ENCODE peak calls at places on chromosomes 12 and 14, in four cellular contexts. S, U, E and O are unnamed samples.
A peak's percentile ranks its signal among the peaks of the same experiment; 100 is the strongest.

GRCh38 chr14:103534576-103535061 is 5.6 kb downstream of the TRMT61A start:
- DNase-seq in S (no peak), U (no peak), E (no peak), O (no peak)

GRCh38 chr12:132069336-132069985 is 74.7 kb downstream of the DDX51 start:
- DNase-seq in S (no peak), U (no peak), E (no peak), O (no peak)

GRCh38 chr12:14314801-14315200 is 50.7 kb upstream of the ATF7IP start:
- DNase-seq in S (no peak), U (no peak), E (no peak), O (no peak)

GRCh38 chr12:30533518-30533917 is 162.2 kb downstream of the IPO8 start:
- DNase-seq in S (no peak), U (no peak), E (no peak), O (no peak)

GRCh38 chr14:65879218-65880009 is 466.9 kb downstream of the FUT8 start:
- DNase-seq in S (no peak), U (no peak), E (no peak), O (no peak)

GRCh38 chr12:122437656-122438121 is 15.2 kb upstream of the CLIP1 start:
- DNase-seq in S (no peak), U (no peak), E (peak; percentile 48), O (no peak)

GRCh38 chr14:76759589-76759988 is 1.7 kb upstream of the VASH1 start:
- DNase-seq in S (no peak), U (no peak), E (no peak), O (no peak)

GRCh38 chr14:89176090-89176757 is 240.8 kb downstream of the FOXN3 start:
- DNase-seq in S (no peak), U (no peak), E (no peak), O (no peak)

GRCh38 chr12:738712-739111 is 13.7 kb upstream of the WNK1 start:
- DNase-seq in S (no peak), U (no peak), E (no peak), O (no peak)

GRCh38 chr14:89792489-89793366 is 161.8 kb downstream of the EFCAB11 start:
- DNase-seq in S (no peak), U (no peak), E (no peak), O (no peak)

GRCh38 chr14:60238955-60239354 is 10.1 kb upstream of the PPM1A start:
- DNase-seq in S (no peak), U (no peak), E (no peak), O (no peak)

GRCh38 chr12:113244015-113244983 is 23.0 kb downstream of the TPCN1 start:
- DNase-seq in S (no peak), U (no peak), E (no peak), O (no peak)

GRCh38 chr12:28611115-28611435 is 420.8 kb downstream of the CCDC91 start:
- DNase-seq in S (no peak), U (no peak), E (no peak), O (no peak)

GRCh38 chr14:89617471-89618291 is 200.6 kb upstream of the FOXN3 start:
- DNase-seq in S (peak; percentile 41), U (peak; percentile 68), E (no peak), O (peak; percentile 54)

GRCh38 chr12:50066402-50066801 is 9.0 kb downstream of the ASIC1 start:
- DNase-seq in S (no peak), U (peak; percentile 79), E (no peak), O (no peak)

GRCh38 chr12:47741340-47741703 is 16.0 kb upstream of the ENDOU start:
- DNase-seq in S (peak; percentile 93), U (no peak), E (peak; percentile 47), O (peak; percentile 52)

GRCh38 chr14:80269338-80269935 is 58.1 kb upstream of the DIO2 start:
- DNase-seq in S (no peak), U (no peak), E (no peak), O (no peak)

GRCh38 chr14:53103941-53104340 is 49.2 kb downstream of the DDHD1 start:
- DNase-seq in S (no peak), U (no peak), E (no peak), O (no peak)

GRCh38 chr12:113461666-113462065 is 10.0 kb downstream of the LHX5 start:
- DNase-seq in S (peak; percentile 18), U (peak; percentile 82), E (no peak), O (no peak)

GRCh38 chr12:103771466-103771865 is 69.6 kb downstream of the NT5DC3 start:
- DNase-seq in S (peak; percentile 9), U (peak; percentile 82), E (peak; percentile 33), O (no peak)

GRCh38 chr12:88510841-88511240 is 69.4 kb downstream of the KITLG start:
- DNase-seq in S (no peak), U (no peak), E (no peak), O (no peak)

GRCh38 chr12:34386621-34387255 is 364.4 kb downstream of the ALG10 start:
- DNase-seq in S (no peak), U (no peak), E (no peak), O (no peak)

GRCh38 chr14:100446572-100446971 is 123.4 kb downstream of the SLC25A47 start:
- DNase-seq in S (peak; percentile 36), U (peak; percentile 88), E (no peak), O (no peak)

GRCh38 chr12:109927622-109928021 is 27.5 kb downstream of the TCHP start:
- DNase-seq in S (peak; percentile 39), U (peak; percentile 74), E (no peak), O (peak; percentile 51)

GRCh38 chr12:102879144-102879763 is 37.8 kb downstream of the PAH start:
- DNase-seq in S (peak; percentile 5), U (peak; percentile 90), E (no peak), O (no peak)

GRCh38 chr12:118342115-118342514 is 30.6 kb downstream of the TAOK3 start:
- DNase-seq in S (no peak), U (no peak), E (no peak), O (no peak)

GRCh38 chr12:53604581-53604980 is 21.6 kb downstream of the ATF7 start:
- DNase-seq in S (no peak), U (no peak), E (no peak), O (no peak)

GRCh38 chr14:68684466-68685418 is 108.1 kb downstream of the ZFP36L1 start:
- DNase-seq in S (no peak), U (no peak), E (no peak), O (no peak)

GRCh38 chr12:21776242-21776641 is 1.7 kb upstream of the KCNJ8 start:
- DNase-seq in S (no peak), U (no peak), E (no peak), O (no peak)

GRCh38 chr14:100855256-100855930 is 29.5 kb downstream of the MEG3 start:
- DNase-seq in S (no peak), U (no peak), E (no peak), O (no peak)

GRCh38 chr14:21098134-21098891 is at the start of gene ZNF219:
- DNase-seq in S (peak; percentile 65), U (peak; percentile 93), E (peak; percentile 74), O (peak; percentile 46)

GRCh38 chr14:21098892-21099595 is 589 bp upstream of the ZNF219 start:
- DNase-seq in S (no peak), U (no peak), E (no peak), O (no peak)

GRCh38 chr14:21100931-21101330 is at the start of gene TMEM253:
- DNase-seq in S (no peak), U (no peak), E (no peak), O (no peak)

GRCh38 chr14:21097616-21098133 is 780 bp downstream of the ZNF219 start:
- DNase-seq in S (no peak), U (peak; percentile 84), E (peak; percentile 43), O (no peak)

GRCh38 chr14:21099596-21099985 is 1.1 kb upstream of the ZNF219 start:
- DNase-seq in S (no peak), U (no peak), E (no peak), O (no peak)
- H3K4me1 ChIP-seq in S (peaks cover 55% of the 10 kb centered on the region), U (peaks cover 50% of the 10 kb centered on the region), E (peaks cover 3% of the 10 kb centered on the region), O (peaks cover 28% of the 10 kb centered on the region)

DNA sequence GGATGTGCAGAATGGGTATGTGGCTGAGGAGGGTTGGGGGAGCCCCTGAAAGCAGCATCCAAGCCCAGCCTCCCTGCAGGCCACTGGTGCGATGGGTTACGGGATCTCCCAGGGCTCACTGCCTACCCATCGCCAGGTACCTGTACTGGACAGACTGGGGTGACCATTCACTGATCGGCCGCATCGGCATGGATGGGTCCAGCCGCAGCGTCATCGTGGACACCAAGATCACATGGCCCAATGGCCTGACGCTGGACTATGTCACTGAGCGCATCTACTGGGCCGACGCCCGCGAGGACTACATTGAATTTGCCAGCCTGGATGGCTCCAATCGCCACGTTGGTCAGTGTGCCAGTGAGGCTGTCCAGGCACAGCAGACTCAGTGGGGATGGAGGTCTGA is 18.3 kb upstream of the NXPH4 start:
- DNase-seq in S (no peak), U (no peak), E (no peak), O (no peak)
- H3K36me3 ChIP-seq in S (no peaks in the 10 kb centered on the region), U (peaks cover 25% of the 10 kb centered on the region), E (peaks cover 4% of the 10 kb centered on the region), O (no peaks in the 10 kb centered on the region)

GRCh38 chr12:120652671-120653435 is 12.4 kb downstream of the CABP1 start:
- DNase-seq in S (no peak), U (no peak), E (no peak), O (no peak)

GRCh38 chr12:120651821-120652220 is 11.4 kb downstream of the CABP1 start:
- DNase-seq in S (no peak), U (peak; percentile 38), E (no peak), O (no peak)

GRCh38 chr12:120647375-120647755 is 6.9 kb downstream of the CABP1 start:
- DNase-seq in S (no peak), U (no peak), E (no peak), O (no peak)

GRCh38 chr12:120650249-120650690 is 9.8 kb downstream of the CABP1 start:
- DNase-seq in S (no peak), U (no peak), E (no peak), O (no peak)

DNA sequence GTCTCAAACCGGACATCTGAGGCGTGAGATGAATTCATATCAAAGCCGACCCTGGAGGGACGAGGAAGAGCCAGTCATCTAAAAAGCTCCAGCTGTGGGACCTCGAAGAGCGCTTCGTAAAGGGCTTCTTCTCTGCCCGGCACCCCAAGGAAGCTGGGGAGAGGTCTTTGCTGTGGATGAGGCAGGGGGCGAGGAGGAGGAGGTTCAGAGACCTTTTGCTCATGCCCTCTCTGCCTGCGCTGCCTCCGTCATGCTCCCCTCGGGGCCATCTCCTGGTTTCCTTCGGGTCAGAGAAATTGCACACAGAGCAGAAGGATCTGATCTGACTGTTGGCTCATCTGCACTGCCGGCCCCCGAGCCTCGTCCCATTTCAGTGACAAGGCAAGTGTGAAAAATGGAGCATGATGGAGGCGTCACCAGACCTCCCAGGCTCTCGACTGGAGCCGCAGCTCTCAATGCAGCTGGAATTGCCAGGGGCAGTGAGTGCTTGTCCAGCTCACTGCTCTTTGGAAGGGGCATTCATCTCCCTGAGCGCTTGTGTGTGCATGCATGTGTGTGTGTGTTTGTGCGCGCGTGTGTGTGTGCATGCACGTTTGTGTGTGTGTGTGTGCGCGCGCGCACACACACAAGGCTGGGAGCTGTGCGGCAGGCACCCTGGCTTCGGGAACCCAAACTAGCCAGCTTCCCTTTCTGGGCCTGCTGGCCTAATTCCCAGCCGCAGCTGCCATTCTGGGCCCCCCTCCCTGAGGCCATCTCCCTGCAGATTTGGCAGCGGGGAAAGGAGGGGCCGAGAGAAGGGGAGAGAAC is 9.2 kb downstream of the CABP1 start:
- DNase-seq in S (no peak), U (peak; percentile 40), E (no peak), O (no peak)
- H3K27ac ChIP-seq in S (no peak overlapping the region), U (peak overlapping the region; percentile 75), E (no peak overlapping the region), O (no peak overlapping the region)

GRCh38 chr12:64347630-64348029 is 42.9 kb downstream of the C12orf56 start:
- DNase-seq in S (no peak), U (no peak), E (no peak), O (no peak)

GRCh38 chr12:64351265-64351664 is 39.3 kb downstream of the C12orf56 start:
- DNase-seq in S (no peak), U (no peak), E (no peak), O (no peak)

GRCh38 chr12:64352181-64352580 is 38.4 kb downstream of the C12orf56 start:
- DNase-seq in S (no peak), U (peak; percentile 26), E (no peak), O (no peak)
- H3K4me1 ChIP-seq in S (no peaks in the 10 kb centered on the region), U (no peaks in the 10 kb centered on the region), E (no peaks in the 10 kb centered on the region), O (no peaks in the 10 kb centered on the region)